ENCODE peak calls at places on chromosome 2, in nine cellular contexts. D is MM.1S; V is tibial nerve; F is stomach; H is omental fat pad; R is activated CD8-positive, alpha-beta T cell treated with anti-CD3 and anti-CD28 coated beads for 36 hours; K is choroid plexus epithelial cell; T is AG09309; O is K562. P is an unnamed sample.

GRCh38 chr2:6909431-6910385 is 7.5 kb upstream of the RNF144A start:
- DNase-seq in D (peak; percentile 67), V (no peak), F (no peak), H (no peak), R (peak; percentile 78), K (peak; percentile 23), T (no peak), O (peak; percentile 30), P (no peak)

GRCh38 chr2:4018535-4018934 is 315.2 kb downstream of the DCDC2C start:
- DNase-seq in D (no peak), V (no peak), F (no peak), H (no peak), R (no peak), K (no peak), T (no peak), O (no peak), P (no peak)

GRCh38 chr2:172931256-172931894 is 144.3 kb upstream of the MAP3K20 start:
- DNase-seq in D (no peak), V (peak; percentile 23), F (no peak), H (no peak), R (no peak), K (peak; percentile 68), T (no peak), O (peak; percentile 35), P (peak; percentile 4)

GRCh38 chr2:216572582-216573578 is 60.3 kb upstream of the IGFBP2 start:
- DNase-seq in D (no peak), V (peak; percentile 60), F (peak; percentile 91), H (no peak), R (no peak), K (peak; percentile 64), T (peak; percentile 39), O (no peak), P (no peak)

GRCh38 chr2:64853894-64854293 is 135.3 kb upstream of the SLC1A4 start:
- DNase-seq in D (no peak), V (no peak), F (no peak), H (no peak), R (no peak), K (no peak), T (no peak), O (no peak), P (no peak)

GRCh38 chr2:43041661-43042360 is 184.6 kb downstream of the ZFP36L2 start:
- DNase-seq in D (no peak), V (no peak), F (no peak), H (no peak), R (no peak), K (peak; percentile 80), T (peak; percentile 89), O (peak; percentile 73), P (peak; percentile 85)

GRCh38 chr2:171158036-171158789 is 2.5 kb downstream of the TLK1 start:
- DNase-seq in D (no peak), V (no peak), F (no peak), H (no peak), R (no peak), K (no peak), T (no peak), O (peak; percentile 51), P (no peak)

GRCh38 chr2:12376025-12376424 is 340.7 kb upstream of the TRIB2 start:
- DNase-seq in D (peak; percentile 34), V (no peak), F (no peak), H (no peak), R (no peak), K (no peak), T (no peak), O (no peak), P (no peak)

GRCh38 chr2:238450440-238450861 is 23.7 kb downstream of the ASB1 start:
- DNase-seq in D (no peak), V (no peak), F (no peak), H (no peak), R (no peak), K (no peak), T (no peak), O (no peak), P (no peak)

GRCh38 chr2:229714736-229715541 is 584 bp upstream of the DNER start:
- DNase-seq in D (peak; percentile 58), V (peak; percentile 7), F (peak; percentile 51), H (no peak), R (peak; percentile 44), K (peak; percentile 79), T (no peak), O (peak; percentile 34), P (peak; percentile 25)

GRCh38 chr2:20370191-20370590 is 19.5 kb upstream of the PUM2 start:
- DNase-seq in D (no peak), V (no peak), F (no peak), H (no peak), R (no peak), K (no peak), T (no peak), O (no peak), P (no peak)

GRCh38 chr2:176128172-176129012 is 1.1 kb upstream of the HOXD8 start:
- DNase-seq in D (no peak), V (peak; percentile 16), F (no peak), H (no peak), R (no peak), K (no peak), T (no peak), O (no peak), P (no peak)

GRCh38 chr2:26838121-26838906 is 9.6 kb upstream of the DPYSL5 start:
- DNase-seq in D (peak; percentile 25), V (no peak), F (no peak), H (no peak), R (no peak), K (peak; percentile 51), T (no peak), O (no peak), P (no peak)

GRCh38 chr2:68187329-68187728 is 29.6 kb downstream of the PNO1 start:
- DNase-seq in D (no peak), V (no peak), F (no peak), H (no peak), R (no peak), K (no peak), T (no peak), O (no peak), P (no peak)
- TF ChIP-seq CTCF in D (no peak), V (no peak), F (no peak), H (no peak), R (no peak), K (no peak), T (no peak), O (no peak), P (no peak)

DNA sequence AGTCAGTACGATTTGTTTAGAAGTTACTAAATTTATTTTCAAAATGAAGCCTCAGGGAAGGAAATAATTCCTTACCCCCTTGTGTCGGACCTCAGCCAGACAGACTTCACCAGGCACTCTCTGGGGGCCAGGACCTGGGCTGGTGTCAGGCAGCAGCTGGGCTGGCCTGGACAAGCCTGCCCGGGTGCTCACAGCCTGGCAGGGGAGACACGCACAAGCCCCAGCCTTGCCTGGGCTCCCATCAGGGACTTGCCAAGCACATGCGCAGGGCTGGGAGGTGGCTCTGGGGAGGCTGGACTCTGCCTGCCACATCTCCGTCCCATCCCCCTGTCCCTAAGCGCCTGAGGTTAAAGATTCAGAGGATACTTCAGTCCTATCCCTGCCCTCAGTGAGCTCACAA is 56.8 kb upstream of the HS6ST1 start:
- DNase-seq in D (no peak), V (no peak), F (peak; percentile 25), H (no peak), R (no peak), K (no peak), T (no peak), O (no peak), P (no peak)
- TF ChIP-seq CTCF in D (no peak), V (no peak), F (no peak), H (no peak), R (no peak), K (no peak), T (no peak), O (no peak), P (no peak)

GRCh38 chr2:127455566-127456493 is 37.6 kb downstream of the PROC start:
- DNase-seq in D (no peak), V (no peak), F (no peak), H (no peak), R (no peak), K (no peak), T (no peak), O (no peak), P (no peak)

GRCh38 chr2:127454595-127455565 is 36.7 kb downstream of the PROC start:
- DNase-seq in D (no peak), V (no peak), F (peak; percentile 81), H (no peak), R (no peak), K (no peak), T (no peak), O (no peak), P (no peak)

GRCh38 chr2:127451981-127452380 is 33.8 kb downstream of the PROC start:
- DNase-seq in D (no peak), V (no peak), F (no peak), H (no peak), R (no peak), K (no peak), T (no peak), O (no peak), P (no peak)

GRCh38 chr2:127453013-127453391 is 34.8 kb downstream of the PROC start:
- DNase-seq in D (no peak), V (no peak), F (no peak), H (no peak), R (no peak), K (no peak), T (no peak), O (no peak), P (no peak)

GRCh38 chr2:127453392-127454171 is 35.4 kb downstream of the PROC start:
- DNase-seq in D (no peak), V (no peak), F (no peak), H (no peak), R (no peak), K (peak; percentile 25), T (no peak), O (peak; percentile 73), P (no peak)
- TF ChIP-seq CTCF in D (no peak), V (no peak), F (no peak), H (no peak), R (no peak), K (peak; percentile 47), T (peak; percentile 28), O (peak; percentile 89), P (peak; percentile 49)

DNA sequence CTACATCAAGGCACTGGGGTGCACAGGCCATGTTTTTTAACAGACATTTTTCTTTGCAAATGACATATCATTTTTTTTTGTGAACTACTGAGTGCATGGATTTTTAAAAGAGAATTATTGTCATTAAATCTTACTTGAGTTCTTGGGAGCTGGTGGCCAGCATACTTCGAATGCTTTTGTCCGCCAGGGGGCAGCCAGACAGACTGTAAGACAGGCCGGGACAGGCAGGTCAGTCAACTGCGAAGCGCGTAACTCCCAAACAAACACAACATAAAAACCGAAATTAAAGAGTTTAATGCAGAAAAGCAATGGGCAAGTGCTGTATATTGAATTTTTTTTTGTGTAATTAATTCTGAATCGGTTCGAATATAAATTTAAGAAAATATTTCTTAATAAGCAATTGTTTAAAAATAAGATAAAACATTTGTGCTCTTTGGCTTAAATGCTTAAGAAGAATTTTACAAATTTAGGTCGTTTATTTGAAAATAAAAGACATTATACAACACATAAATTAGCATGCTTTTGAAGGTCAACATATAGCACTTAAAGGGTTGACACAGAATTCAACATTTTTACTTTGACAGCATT is 142.2 kb upstream of the PXDN start:
- DNase-seq in D (no peak), V (peak; percentile 63), F (peak; percentile 74), H (peak; percentile 64), R (peak; percentile 72), K (peak; percentile 93), T (no peak), O (peak; percentile 57), P (peak; percentile 61)
- TF ChIP-seq CTCF in D (peak; percentile 24), V (peak; percentile 37), F (peak; percentile 50), H (peak; percentile 17), R (peak; percentile 60), K (peak; percentile 90), T (peak; percentile 82), O (peak; percentile 74), P (peak; percentile 90)

GRCh38 chr2:32768387-32769174 is 140.7 kb downstream of the TTC27 start:
- DNase-seq in D (no peak), V (no peak), F (no peak), H (no peak), R (no peak), K (no peak), T (no peak), O (peak; percentile 32), P (no peak)
- TF ChIP-seq CTCF in D (no peak), V (no peak), F (no peak), H (no peak), R (no peak), K (no peak), T (no peak), O (no peak), P (no peak)